ENCODE peak calls at places on chromosomes 1 and 21, in four cellular contexts. Y, N, X and D are unnamed samples.

GRCh38 chr1:229030642-229031390 is 240.1 kb upstream of the RAB4A start:
- DNase-seq in X (no peak), Y (no peak), N (no peak), D (no peak)

GRCh38 chr1:9315411-9316079 is 22.9 kb downstream of the SPSB1 start:
- DNase-seq in X (peak; percentile 24), Y (peak; percentile 64), N (peak; percentile 79), D (peak; percentile 63)

GRCh38 chr21:31731112-31731801 is 661 bp downstream of the SCAF4 start:
- DNase-seq in X (peak; percentile 87), Y (peak; percentile 68), N (no peak), D (no peak)

GRCh38 chr21:37670883-37671282 is 245.4 kb downstream of the KCNJ6 start:
- DNase-seq in Y (no peak), N (no peak), X (peak; percentile 49), D (no peak)

GRCh38 chr1:110594466-110595076 is 11.6 kb downstream of the KCNA2 start:
- DNase-seq in X (no peak), Y (no peak), N (no peak), D (no peak)

GRCh38 chr1:228814091-228814610 is 78.9 kb downstream of the RHOU start:
- DNase-seq in Y (no peak), N (no peak), X (no peak), D (no peak)

GRCh38 chr1:162687870-162688269 is 55.6 kb downstream of the DDR2 start:
- DNase-seq in N (no peak), Y (no peak), X (no peak), D (no peak)

GRCh38 chr21:34807881-34808568 is 139.2 kb downstream of the CLIC6 start:
- DNase-seq in Y (no peak), N (peak; percentile 93), X (peak; percentile 87), D (peak; percentile 95)

GRCh38 chr1:113870778-113871177 is 734 bp downstream of the PTPN22 start:
- DNase-seq in X (no peak), N (no peak), Y (no peak), D (no peak)

GRCh38 chr1:230458509-230458908 is 32.4 kb upstream of the PGBD5 start:
- DNase-seq in Y (no peak), N (peak; percentile 9), X (no peak), D (no peak)

GRCh38 chr21:34883501-34884271 is 165.4 kb downstream of the RUNX1 start:
- DNase-seq in Y (no peak), N (peak; percentile 47), X (no peak), D (no peak)

GRCh38 chr1:212749924-212750535 is 41.5 kb downstream of the NSL1 start:
- DNase-seq in Y (peak; percentile 27), N (peak; percentile 70), X (no peak), D (peak; percentile 48)

GRCh38 chr1:51296379-51297357 is 33.7 kb downstream of the TTC39A start:
- DNase-seq in N (peak; percentile 77), X (peak; percentile 91), Y (peak; percentile 77), D (peak; percentile 62)

GRCh38 chr1:155607708-155608107 is 2.3 kb upstream of the MSTO1 start:
- DNase-seq in Y (no peak), X (no peak), N (no peak), D (no peak)
- TF ChIP-seq CTCF in Y (no peak), X (no peak), N (no peak), D (no peak)

DNA sequence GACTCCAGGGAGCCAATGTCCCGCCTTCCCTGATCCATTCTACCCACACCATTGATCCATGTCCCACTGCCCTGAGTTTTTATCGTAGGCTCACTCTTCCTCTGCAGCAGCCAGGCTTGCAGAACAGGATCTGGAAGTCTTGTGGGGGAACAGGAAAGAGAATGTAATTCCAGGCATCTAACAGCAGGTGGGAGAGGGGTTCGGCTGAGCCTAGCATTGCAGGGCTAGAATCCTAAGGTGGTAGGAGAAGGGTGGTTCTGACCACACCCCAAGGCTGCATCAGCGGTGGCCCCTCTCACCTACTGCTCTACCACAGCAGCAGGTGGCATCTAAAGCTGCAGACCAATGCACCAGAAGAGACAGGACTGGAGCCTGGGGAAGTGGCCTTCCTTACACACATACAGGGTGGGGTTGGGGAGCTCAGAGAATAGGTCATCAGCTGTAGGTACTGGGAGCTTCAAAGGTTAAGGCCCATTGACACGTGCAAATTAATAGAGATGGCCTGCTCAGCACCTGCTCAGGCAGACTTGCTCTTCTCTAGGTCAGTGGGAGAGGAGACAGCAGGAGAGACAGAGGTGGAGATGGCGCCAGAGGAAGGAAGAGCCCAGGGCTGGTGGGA is 20.5 kb downstream of the KNCN start:
- DNase-seq in X (peak; percentile 19), N (no peak), Y (no peak), D (no peak)
- TF ChIP-seq CTCF in X (no peak), N (no peak), Y (no peak), D (peak; percentile 48)

GRCh38 chr1:161054805-161055204 is 9.0 kb upstream of the USF1 start:
- DNase-seq in Y (no peak), N (no peak), X (no peak), D (no peak)
- TF ChIP-seq CTCF in Y (no peak), N (no peak), X (peak; percentile 17), D (peak; percentile 52)

GRCh38 chr1:35556494-35557117 is 597 bp downstream of the KIAA0319L start:
- DNase-seq in X (no peak), N (no peak), Y (no peak), D (no peak)
- TF ChIP-seq CTCF in X (no peak), N (no peak), Y (no peak), D (no peak)

DNA sequence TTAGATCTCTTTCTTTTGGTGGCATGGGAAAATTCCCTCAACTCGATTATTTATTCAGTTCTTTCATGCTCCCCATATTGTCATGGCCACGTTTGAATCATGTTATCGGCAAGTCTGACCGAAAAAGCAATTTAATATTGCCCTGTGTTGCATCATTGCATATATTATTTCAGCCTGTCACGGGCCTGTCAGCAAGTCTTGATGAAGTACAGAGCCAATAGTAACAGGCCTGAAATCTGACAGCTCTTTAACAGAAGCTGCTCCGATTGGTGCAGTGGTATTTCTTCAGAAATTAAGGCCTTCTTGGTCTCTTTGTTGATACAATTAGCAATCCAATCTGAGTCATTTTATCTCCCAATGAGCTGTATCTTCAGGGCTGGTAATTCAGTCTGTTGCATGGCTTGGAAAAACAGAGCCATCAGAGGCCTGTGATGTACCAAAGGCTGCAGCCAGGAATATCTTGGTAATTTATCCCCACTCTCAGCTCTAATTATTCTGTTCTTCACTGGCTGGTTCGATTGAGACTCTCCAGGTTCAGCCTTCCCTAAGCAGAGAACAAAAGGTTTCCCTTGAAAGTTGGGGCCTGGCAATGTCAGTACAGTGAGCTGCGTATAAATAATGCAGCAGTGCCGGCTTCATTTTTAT is 149.5 kb downstream of the FGGY start:
- DNase-seq in N (peak; percentile 86), Y (no peak), X (no peak), D (peak; percentile 76)
- TF ChIP-seq CTCF in N (no peak), Y (no peak), X (no peak), D (no peak)

DNA sequence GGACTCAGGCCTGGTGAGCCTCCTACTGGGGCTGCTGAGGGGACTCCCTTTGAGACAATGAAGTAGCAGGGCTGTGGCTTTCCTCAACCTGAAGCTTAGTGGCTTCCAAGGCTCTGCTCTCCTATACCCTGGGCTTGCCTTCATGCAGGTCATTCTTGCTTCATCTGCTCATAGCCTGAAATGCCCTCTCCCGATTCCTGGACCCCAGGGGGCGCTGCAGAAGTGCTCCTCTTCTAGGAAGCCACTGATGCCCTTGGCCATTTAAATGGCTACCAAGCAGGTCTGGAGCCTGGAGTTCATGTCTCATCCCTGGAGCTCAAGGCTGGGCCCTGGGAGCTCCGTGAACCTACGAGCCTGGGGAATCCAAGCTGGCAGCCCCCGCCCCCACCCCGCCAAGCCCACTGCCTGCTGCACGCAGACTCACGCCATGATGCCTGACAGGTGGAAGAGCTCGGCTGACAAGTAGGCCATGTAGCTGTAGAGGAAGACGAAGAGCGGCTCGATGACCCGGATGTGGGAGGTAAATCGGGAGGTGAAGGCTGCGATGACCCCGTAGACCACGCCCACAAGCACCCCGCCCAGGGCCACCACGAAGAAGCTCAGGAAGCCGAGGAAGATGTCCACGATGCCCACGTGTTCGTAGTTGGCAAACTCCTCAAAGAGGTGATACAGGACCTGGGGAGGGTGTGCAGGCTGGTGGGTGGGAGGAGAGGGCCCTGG is 45.7 kb downstream of the SLC9A1 start:
- DNase-seq in Y (no peak), X (no peak), N (no peak), D (peak; percentile 26)
- TF ChIP-seq CTCF in Y (no peak), X (peak; percentile 19), N (peak; percentile 23), D (peak; percentile 70)